ENCODE peak calls at places on chromosomes 16 and 17, in four cellular contexts. U is K562, J is GM12878, A is HCT116. Z is an unnamed sample.

GRCh38 chr17:75124041-75124818 is 7.3 kb downstream of the NT5C start:
- DNase-seq in U (peak; percentile 91), J (no peak), A (peak; percentile 99), Z (peak; percentile 99)

GRCh38 chr17:59427425-59427921 is 96.0 kb downstream of the YPEL2 start:
- DNase-seq in U (no peak), J (no peak), A (no peak), Z (peak; percentile 20)

GRCh38 chr16:50167603-50168002 is 14.5 kb downstream of the TENT4B start:
- DNase-seq in U (no peak), J (no peak), A (no peak), Z (no peak)

GRCh38 chr16:76389126-76389525 is 111.9 kb downstream of the CNTNAP4 start:
- DNase-seq in U (no peak), J (no peak), A (no peak), Z (no peak)

GRCh38 chr16:74757347-74757746 is 17.3 kb downstream of the FA2H start:
- DNase-seq in U (no peak), J (no peak), A (no peak), Z (no peak)

GRCh38 chr17:36979585-36979941 is 30.8 kb downstream of the AATF start:
- DNase-seq in U (no peak), J (no peak), A (no peak), Z (no peak)

GRCh38 chr17:58336456-58337094 is 8.0 kb upstream of the TSPOAP1 start:
- DNase-seq in U (peak; percentile 54), J (no peak), A (no peak), Z (no peak)

GRCh38 chr17:74008196-74008595 is 195.3 kb upstream of the RPL38 start:
- DNase-seq in U (peak; percentile 33), J (no peak), A (peak; percentile 16), Z (peak; percentile 43)

GRCh38 chr17:45311406-45311761 is 5.4 kb downstream of the MAP3K14 start:
- DNase-seq in U (no peak), J (no peak), A (no peak), Z (no peak)

GRCh38 chr16:66357523-66357928 is 9.0 kb upstream of the CDH5 start:
- DNase-seq in U (peak; percentile 64), J (no peak), A (peak; percentile 72), Z (peak; percentile 89)

GRCh38 chr16:88508376-88508867 is 55.3 kb downstream of the ZFPM1 start:
- DNase-seq in U (peak; percentile 76), J (no peak), A (no peak), Z (no peak)

GRCh38 chr17:70901870-70902269 is 732.5 kb downstream of the KCNJ2 start:
- DNase-seq in U (no peak), J (no peak), A (no peak), Z (no peak)

GRCh38 chr17:2395258-2396170 is 5.3 kb downstream of the MNT start:
- DNase-seq in U (peak; percentile 54), J (no peak), A (no peak), Z (peak; percentile 92)

GRCh38 chr17:82356845-82357355 is 2.1 kb upstream of the TEX19 start:
- DNase-seq in U (no peak), J (no peak), A (no peak), Z (no peak)

GRCh38 chr17:57375040-57375769 is 118.9 kb downstream of the MSI2 start:
- DNase-seq in U (no peak), J (no peak), A (no peak), Z (no peak)

GRCh38 chr17:15298176-15298575 is 33.0 kb upstream of the PMP22 start:
- DNase-seq in U (no peak), J (no peak), A (no peak), Z (no peak)

GRCh38 chr16:70800306-70800705 is 652 bp downstream of the VAC14 start:
- DNase-seq in U (no peak), J (no peak), A (no peak), Z (no peak)

GRCh38 chr17:66296289-66296725 is 6.1 kb upstream of the PRKCA start:
- DNase-seq in U (peak; percentile 91), J (no peak), A (no peak), Z (no peak)
- TF ChIP-seq RAD21 in U (peak; percentile 42), J (no peak), A (peak; percentile 21), Z (peak; percentile 22)

GRCh38 chr16:19458722-19459379 is 41.2 kb downstream of the TMC5 start:
- DNase-seq in U (peak; percentile 34), J (no peak), A (no peak), Z (no peak)
- TF ChIP-seq REST in U (no peak), J (no peak), A (no peak), Z (no peak)

GRCh38 chr16:85583491-85584181 is 29.5 kb upstream of the GSE1 start:
- DNase-seq in U (no peak), J (no peak), A (no peak), Z (no peak)
- TF ChIP-seq RAD21 in U (no peak), J (no peak), A (no peak), Z (no peak)

GRCh38 chr16:2009791-2010510 is at the start of gene ZNF598:
- DNase-seq in U (peak; percentile 91), J (no peak), A (peak; percentile 60), Z (peak; percentile 84)
- TF ChIP-seq REST in U (no peak), J (no peak), A (no peak), Z (no peak)

GRCh38 chr17:21042434-21043295 is at the start of gene USP22:
- DNase-seq in U (no peak), J (no peak), A (no peak), Z (peak; percentile 76)
- TF ChIP-seq RAD21 in U (no peak), J (no peak), A (no peak), Z (no peak)

DNA sequence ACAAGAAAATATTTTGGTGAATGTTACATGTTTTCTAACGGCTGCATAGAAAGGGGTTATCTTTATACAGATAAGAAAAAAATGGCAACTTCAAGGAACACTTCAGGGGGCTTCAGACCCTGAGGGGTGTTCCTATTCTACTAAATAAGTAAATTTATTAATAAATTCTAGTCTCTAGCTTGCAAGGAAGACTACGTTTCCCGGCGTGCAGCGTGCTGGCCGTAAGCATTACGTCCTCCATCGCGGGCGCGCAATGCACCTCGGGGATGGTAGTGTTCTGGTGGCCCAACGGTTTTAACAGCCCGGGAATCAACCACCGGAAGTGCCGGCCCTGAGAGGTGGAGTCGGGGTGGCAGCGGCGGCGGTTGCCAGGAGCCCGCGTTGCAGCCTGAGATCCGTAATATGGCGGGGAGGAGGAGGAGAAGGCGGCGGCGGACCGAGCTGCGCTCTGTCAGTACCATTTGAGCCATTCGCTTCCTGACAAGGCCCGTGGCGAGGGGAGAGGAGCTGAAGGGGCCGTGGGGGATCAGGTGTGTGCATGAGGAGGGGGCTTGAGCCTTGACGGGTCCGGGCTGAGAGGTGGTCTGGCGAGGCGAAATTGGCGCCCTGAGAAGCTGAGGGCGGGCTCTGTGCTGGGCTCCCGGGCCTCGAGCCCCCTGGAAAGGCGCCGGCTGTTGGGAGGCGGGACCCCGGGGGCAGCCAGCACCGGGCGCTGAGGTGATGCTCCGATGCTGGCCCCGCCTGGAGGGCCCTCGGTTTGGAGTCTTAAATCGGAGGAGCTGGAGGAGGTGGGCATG is at the start of gene CCP110:
- DNase-seq in U (peak; percentile 97), J (peak; percentile 79), A (peak; percentile 91), Z (peak; percentile 96)
- TF ChIP-seq REST in U (no peak), J (no peak), A (no peak), Z (no peak)

GRCh38 chr17:65595071-65595655 is 33.7 kb upstream of the AXIN2 start:
- DNase-seq in U (peak; percentile 4), J (no peak), A (no peak), Z (peak; percentile 27)
- TF ChIP-seq RAD21 in U (no peak), J (no peak), A (no peak), Z (no peak)

GRCh38 chr17:79423811-79424465 is 186.9 kb downstream of the RBFOX3 start:
- DNase-seq in U (no peak), J (no peak), A (no peak), Z (no peak)

GRCh38 chr17:79422236-79422635 is 188.6 kb downstream of the RBFOX3 start:
- DNase-seq in U (no peak), J (no peak), A (no peak), Z (no peak)

GRCh38 chr17:79424471-79425185 is 186.2 kb downstream of the RBFOX3 start:
- DNase-seq in U (no peak), J (no peak), A (no peak), Z (no peak)

GRCh38 chr17:79417589-79417988 is 193.3 kb downstream of the RBFOX3 start:
- DNase-seq in U (no peak), J (no peak), A (no peak), Z (no peak)

DNA sequence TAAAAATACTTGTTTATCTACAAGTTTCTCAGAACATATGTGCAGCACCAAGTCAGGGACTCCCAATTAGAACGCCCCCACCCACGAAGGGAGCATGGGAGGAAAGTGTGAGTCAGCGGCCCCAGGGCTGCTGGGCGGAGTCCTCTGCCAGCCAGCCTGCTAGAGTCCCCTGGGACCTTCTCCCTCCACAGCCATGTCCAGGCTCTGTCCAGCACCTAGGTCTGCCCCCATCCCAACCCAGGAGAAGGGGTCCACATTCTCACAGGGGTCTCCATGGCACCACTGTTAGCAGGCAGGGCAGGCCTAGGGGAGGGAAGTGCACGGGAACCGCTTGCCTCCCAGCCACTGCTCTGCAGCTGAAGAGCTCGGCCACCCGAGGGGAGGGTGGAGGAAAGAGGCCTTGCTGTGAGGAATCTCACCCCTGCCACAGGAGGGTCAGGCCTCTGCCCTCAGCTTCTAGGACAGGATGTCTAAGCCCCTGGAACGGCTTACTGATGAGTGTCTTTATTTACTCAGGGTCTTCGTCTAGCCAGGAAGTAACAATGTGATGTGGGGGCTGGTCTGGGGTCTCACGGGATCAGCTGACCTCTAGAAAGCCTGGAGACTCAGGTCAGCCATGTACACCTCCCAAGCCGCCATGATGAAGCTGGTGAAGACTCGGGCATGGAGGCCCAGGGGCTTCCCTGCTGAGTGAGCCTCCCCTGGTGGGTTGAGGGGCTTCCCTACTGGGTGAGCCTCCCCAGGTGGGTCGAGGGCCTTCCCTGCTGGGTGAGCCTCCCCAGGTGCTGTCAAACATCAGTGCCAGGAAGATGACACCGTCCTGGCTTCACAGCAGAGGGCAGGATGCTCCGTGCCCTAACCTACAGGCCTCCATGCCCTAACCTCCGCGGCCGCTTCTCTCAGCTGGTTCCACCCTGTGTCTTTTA is 190.3 kb downstream of the RBFOX3 start:
- DNase-seq in U (peak; percentile 57), J (no peak), A (peak; percentile 26), Z (peak; percentile 66)
- TF ChIP-seq REST in U (no peak), J (no peak), A (no peak), Z (peak; percentile 43)

GRCh38 chr17:29178750-29179231 is 1.4 kb downstream of the MYO18A start:
- DNase-seq in U (no peak), J (no peak), A (no peak), Z (peak; percentile 29)

GRCh38 chr17:29177871-29178749 is 2.1 kb downstream of the MYO18A start:
- DNase-seq in U (peak; percentile 92), J (no peak), A (no peak), Z (peak; percentile 54)

GRCh38 chr17:29177541-29177870 is 2.7 kb downstream of the MYO18A start:
- DNase-seq in U (no peak), J (no peak), A (no peak), Z (no peak)

GRCh38 chr17:29175349-29175748 is 4.8 kb downstream of the MYO18A start:
- DNase-seq in U (no peak), J (no peak), A (no peak), Z (no peak)

GRCh38 chr17:29176500-29177351 is 3.5 kb downstream of the MYO18A start:
- DNase-seq in U (peak; percentile 91), J (no peak), A (no peak), Z (peak; percentile 42)
- TF ChIP-seq RAD21 in U (no peak), J (no peak), A (peak; percentile 12), Z (no peak)